ENCODE peak calls at places on chromosomes 2 and 18, in eight cellular contexts. G is AG10803; C is nucleus accumbens; Z is HS-27A; N is NCI-H1436; H is putamen; E is fibroblast of pulmonary artery; P is CD4-positive, alpha-beta memory T cell. M is an unnamed sample.

GRCh38 chr2:53422979-53423378 is 344.6 kb upstream of the CHAC2 start:
- DNase-seq in G (peak; percentile 65), C (peak; percentile 18), Z (no peak), N (no peak), H (peak; percentile 39), E (peak; percentile 69), P (no peak), M (peak; percentile 73)

GRCh38 chr2:112152476-112153178 is 14.4 kb downstream of the FBLN7 start:
- DNase-seq in G (no peak), C (no peak), Z (no peak), N (no peak), H (no peak), E (no peak), P (no peak), M (no peak)

GRCh38 chr2:182496596-182496995 is 69.8 kb upstream of the PDE1A start:
- DNase-seq in G (no peak), C (no peak), Z (no peak), N (no peak), H (no peak), E (peak; percentile 4), P (no peak), M (no peak)

GRCh38 chr2:170088776-170089175 is 89.2 kb upstream of the MYO3B start:
- DNase-seq in G (peak; percentile 38), C (no peak), Z (no peak), N (no peak), H (no peak), E (peak; percentile 20), P (no peak), M (no peak)

GRCh38 chr2:168687314-168687713 is 115.1 kb upstream of the NOSTRIN start:
- DNase-seq in G (peak; percentile 42), C (no peak), Z (no peak), N (no peak), H (no peak), E (peak; percentile 49), P (no peak), M (peak; percentile 22)

GRCh38 chr2:26034597-26035067 is 748 bp downstream of the RAB10 start:
- DNase-seq in G (no peak), C (no peak), Z (no peak), N (no peak), H (peak; percentile 21), E (peak; percentile 19), P (no peak), M (peak; percentile 33)

GRCh38 chr2:212737773-212738172 is 199.2 kb upstream of the ERBB4 start:
- DNase-seq in G (peak; percentile 16), C (no peak), Z (no peak), N (no peak), H (no peak), E (no peak), P (no peak), M (no peak)

GRCh38 chr2:240143801-240144648 is 3.6 kb upstream of the OTOS start:
- DNase-seq in G (peak; percentile 32), C (peak; percentile 70), Z (no peak), N (peak; percentile 16), H (peak; percentile 51), E (peak; percentile 58), P (peak; percentile 79), M (peak; percentile 78)

GRCh38 chr2:38720613-38721241 is 30.4 kb downstream of the SRSF7 start:
- DNase-seq in G (peak; percentile 98), C (no peak), Z (peak; percentile 68), N (no peak), H (peak; percentile 72), E (peak; percentile 98), P (no peak), M (peak; percentile 35)

GRCh38 chr18:28963481-28963880 is 786.6 kb upstream of the CDH2 start:
- DNase-seq in G (peak; percentile 63), C (no peak), Z (no peak), N (no peak), H (no peak), E (no peak), P (no peak), M (no peak)

GRCh38 chr2:232368311-232368731 is 10.2 kb upstream of the ALPP start:
- DNase-seq in G (peak; percentile 17), C (no peak), Z (no peak), N (no peak), H (no peak), E (no peak), P (no peak), M (no peak)

GRCh38 chr2:161020437-161020836 is 139.8 kb upstream of the TANK start:
- DNase-seq in G (no peak), C (no peak), Z (no peak), N (no peak), H (no peak), E (no peak), P (no peak), M (no peak)

GRCh38 chr18:24734058-24734457 is 273.6 kb downstream of the HRH4 start:
- DNase-seq in G (no peak), C (no peak), Z (no peak), N (peak; percentile 20), H (no peak), E (no peak), P (no peak), M (peak; percentile 25)

GRCh38 chr2:27378096-27378808 is 2.3 kb downstream of the ZNF513 start:
- DNase-seq in G (peak; percentile 27), C (peak; percentile 17), Z (no peak), N (no peak), H (no peak), E (no peak), P (no peak), M (peak; percentile 33)

GRCh38 chr2:213806125-213806726 is 522.0 kb downstream of the SPAG16 start:
- DNase-seq in G (peak; percentile 51), C (no peak), Z (no peak), N (peak; percentile 27), H (peak; percentile 7), E (peak; percentile 45), P (no peak), M (peak; percentile 42)

GRCh38 chr2:189899101-189899500 is 114.9 kb downstream of the PMS1 start:
- DNase-seq in G (no peak), C (no peak), Z (no peak), N (no peak), H (no peak), E (no peak), P (no peak), M (no peak)

GRCh38 chr2:168130302-168130701 is 117.1 kb downstream of the STK39 start:
- DNase-seq in G (no peak), C (no peak), Z (no peak), N (no peak), H (no peak), E (no peak), P (no peak), M (no peak)

GRCh38 chr2:30237346-30238142 is 6.2 kb downstream of the LBH start:
- DNase-seq in G (peak; percentile 55), C (no peak), Z (no peak), N (no peak), H (no peak), E (no peak), P (no peak), M (no peak)

GRCh38 chr2:198890490-198890889 is 567.2 kb downstream of the SATB2 start:
- DNase-seq in G (no peak), C (no peak), Z (no peak), N (no peak), H (no peak), E (no peak), P (no peak), M (no peak)

GRCh38 chr2:117785740-117786139 is 28.8 kb upstream of the DDX18 start:
- DNase-seq in G (peak; percentile 49), C (no peak), Z (peak; percentile 22), N (peak; percentile 60), H (peak; percentile 24), E (peak; percentile 58), P (peak; percentile 24), M (peak; percentile 67)

GRCh38 chr2:40450066-40450841 is 1.6 kb downstream of the SLC8A1 start:
- DNase-seq in G (peak; percentile 61), C (peak; percentile 46), Z (no peak), N (peak; percentile 12), H (peak; percentile 63), E (peak; percentile 30), P (no peak), M (no peak)

GRCh38 chr2:219252570-219252899 is 508 bp upstream of the TUBA4B start:
- DNase-seq in G (no peak), C (no peak), Z (no peak), N (no peak), H (no peak), E (no peak), P (no peak), M (no peak)

GRCh38 chr2:9342659-9343058 is 80.7 kb downstream of the ITGB1BP1 start:
- DNase-seq in G (no peak), C (no peak), Z (no peak), N (no peak), H (no peak), E (no peak), P (no peak), M (no peak)

GRCh38 chr2:219557791-219558785 is 13.3 kb downstream of the OBSL1 start:
- DNase-seq in G (no peak), C (no peak), Z (no peak), N (no peak), H (no peak), E (no peak), P (no peak), M (no peak)

GRCh38 chr18:51191139-51191717 is 6.3 kb downstream of the MEX3C start:
- DNase-seq in G (no peak), C (no peak), Z (no peak), N (no peak), H (no peak), E (no peak), P (peak; percentile 50), M (no peak)

GRCh38 chr2:28713582-28714292 is 37.9 kb upstream of the PPP1CB start:
- DNase-seq in G (peak; percentile 61), C (no peak), Z (no peak), N (no peak), H (no peak), E (peak; percentile 39), P (no peak), M (no peak)

GRCh38 chr18:62751341-62751821 is 36.0 kb downstream of the PHLPP1 start:
- DNase-seq in G (peak; percentile 6), C (peak; percentile 69), Z (no peak), N (no peak), H (peak; percentile 79), E (peak; percentile 64), P (no peak), M (peak; percentile 84)

GRCh38 chr2:3192920-3193319 is 184.7 kb downstream of the EIPR1 start:
- DNase-seq in G (no peak), C (no peak), Z (no peak), N (no peak), H (no peak), E (peak; percentile 27), P (no peak), M (no peak)

GRCh38 chr2:219539295-219539788 is 4.3 kb downstream of the CHPF start:
- DNase-seq in G (no peak), C (no peak), Z (no peak), N (no peak), H (no peak), E (no peak), P (no peak), M (no peak)

GRCh38 chr2:239882335-239882734 is 142.8 kb downstream of the NDUFA10 start:
- DNase-seq in G (peak; percentile 24), C (peak; percentile 30), Z (no peak), N (peak; percentile 3), H (no peak), E (peak; percentile 16), P (peak; percentile 67), M (peak; percentile 27)

GRCh38 chr18:57434536-57435494 is at the start of gene ONECUT2:
- DNase-seq in G (peak; percentile 87), C (peak; percentile 94), Z (peak; percentile 45), N (peak; percentile 93), H (peak; percentile 91), E (peak; percentile 91), P (peak; percentile 39), M (peak; percentile 97)

GRCh38 chr2:26396734-26397298 is 4.9 kb upstream of the DRC1 start:
- DNase-seq in G (no peak), C (no peak), Z (no peak), N (no peak), H (no peak), E (no peak), P (no peak), M (no peak)